ENCODE peak calls at places on chromosomes 5 and 9, in nine cellular contexts. V is HL-60, A is K562, S is A549, G is SK-N-SH, F is Panc1, L is GM23338, I is HepG2, X is GM12878. Q is an unnamed sample.

GRCh38 chr5:83589786-83590185 is 118.2 kb downstream of the VCAN start:
- DNase-seq in V (no peak), A (no peak), S (no peak), G (no peak), F (no peak), L (no peak), I (no peak), X (no peak), Q (no peak)

GRCh38 chr5:61342066-61342465 is 10.0 kb downstream of the ZSWIM6 start:
- DNase-seq in V (no peak), A (no peak), S (peak; percentile 58), G (no peak), F (no peak), L (no peak), I (no peak), X (no peak), Q (no peak)

GRCh38 chr5:126438267-126438666 is 15.1 kb downstream of the GRAMD2B start:
- DNase-seq in V (no peak), A (no peak), S (no peak), G (no peak), F (no peak), L (no peak), I (no peak), X (no peak), Q (no peak)

GRCh38 chr5:106189121-106189809 is 1481.5 kb downstream of the EFNA5 start:
- DNase-seq in V (no peak), A (no peak), S (no peak), G (no peak), F (no peak), L (no peak), I (no peak), X (no peak), Q (no peak)

GRCh38 chr9:123422593-123422992 is 66.6 kb downstream of the CRB2 start:
- DNase-seq in V (no peak), A (no peak), S (no peak), G (no peak), F (no peak), L (no peak), I (no peak), X (no peak), Q (no peak)

GRCh38 chr9:121651295-121652036 is at the start of gene DAB2IP:
- DNase-seq in V (no peak), A (peak; percentile 48), S (no peak), G (peak; percentile 93), F (no peak), L (peak; percentile 80), I (no peak), X (no peak), Q (no peak)

GRCh38 chr9:125646222-125647100 is 60.5 kb downstream of the MAPKAP1 start:
- DNase-seq in V (no peak), A (no peak), S (no peak), G (peak; percentile 45), F (no peak), L (no peak), I (no peak), X (no peak), Q (no peak)

GRCh38 chr5:160534125-160534524 is 112.5 kb downstream of the PTTG1 start:
- DNase-seq in V (no peak), A (no peak), S (no peak), G (no peak), F (no peak), L (no peak), I (no peak), X (no peak), Q (no peak)

GRCh38 chr9:3922846-3923245 is 377.0 kb downstream of the GLIS3 start:
- DNase-seq in V (no peak), A (no peak), S (no peak), G (no peak), F (no peak), L (no peak), I (no peak), X (no peak), Q (no peak)

GRCh38 chr5:132766020-132766805 is 10.8 kb downstream of the SEPTIN8 start:
- DNase-seq in V (no peak), A (no peak), S (no peak), G (no peak), F (no peak), L (no peak), I (no peak), X (no peak), Q (no peak)

GRCh38 chr9:29311221-29311620 is 1737.9 kb upstream of the C9orf72 start:
- DNase-seq in V (no peak), A (no peak), S (peak; percentile 30), G (no peak), F (no peak), L (no peak), I (no peak), X (no peak), Q (no peak)

GRCh38 chr9:125886365-125886764 is 139.2 kb downstream of the PBX3 start:
- DNase-seq in V (no peak), A (no peak), S (no peak), G (no peak), F (no peak), L (no peak), I (no peak), X (no peak), Q (no peak)

GRCh38 chr9:89797970-89798369 is 193.2 kb downstream of the GADD45G start:
- DNase-seq in V (no peak), A (no peak), S (no peak), G (peak; percentile 46), F (no peak), L (no peak), I (no peak), X (no peak), Q (no peak)

GRCh38 chr5:30287890-30288289 is 905.6 kb upstream of the CDH6 start:
- DNase-seq in V (no peak), A (no peak), S (no peak), G (no peak), F (no peak), L (no peak), I (no peak), X (no peak), Q (no peak)

GRCh38 chr9:124392855-124393460 is 22.3 kb downstream of the PSMB7 start:
- DNase-seq in V (no peak), A (peak; percentile 49), S (peak; percentile 87), G (peak; percentile 77), F (peak; percentile 95), L (peak; percentile 74), I (no peak), X (no peak), Q (peak; percentile 39)

DNA sequence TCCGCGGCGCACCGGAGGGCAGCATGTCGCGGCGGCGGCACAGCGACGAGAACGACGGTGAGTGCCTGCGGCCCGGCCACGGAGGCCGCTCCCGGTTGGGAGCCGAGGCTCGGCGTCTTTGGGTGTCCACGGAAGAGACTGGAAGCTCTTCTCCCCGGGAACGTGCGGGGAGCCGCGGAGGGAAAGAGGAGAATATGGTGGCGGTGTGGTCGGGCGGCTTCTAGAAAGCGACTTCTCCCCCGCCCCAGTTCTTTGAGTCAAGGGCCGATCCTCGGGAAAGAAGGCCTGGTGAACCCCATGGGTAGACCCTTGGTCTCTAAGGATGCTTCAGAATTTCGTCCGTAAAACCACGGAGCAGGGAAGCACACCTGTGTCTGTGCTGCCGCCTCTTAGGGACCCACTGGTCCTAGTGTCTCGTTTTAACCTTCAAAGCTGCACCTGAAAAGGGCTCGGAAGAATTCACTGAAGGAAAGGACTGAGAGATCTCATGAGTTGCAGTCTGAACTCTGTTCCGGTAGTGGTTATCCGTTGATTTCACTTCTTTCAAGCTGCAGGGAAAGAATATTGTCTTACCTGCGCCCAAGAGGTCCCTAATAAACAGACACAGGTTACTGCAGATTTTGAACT is 351 bp downstream of the NCBP1 start:
- DNase-seq in V (no peak), A (no peak), S (no peak), G (no peak), F (no peak), L (peak; percentile 31), I (peak; percentile 3), X (no peak), Q (no peak)
- TF ChIP-seq REST in V (no peak), A (no peak), S (no peak), G (no peak), F (no peak), L (no peak), I (no peak), X (no peak), Q (no peak)

GRCh38 chr9:92747459-92748232 is 17.0 kb downstream of the BICD2 start:
- DNase-seq in V (no peak), A (no peak), S (no peak), G (no peak), F (no peak), L (no peak), I (no peak), X (no peak), Q (no peak)
- TF ChIP-seq REST in V (no peak), A (no peak), S (no peak), G (no peak), F (no peak), L (no peak), I (no peak), X (no peak), Q (no peak)

DNA sequence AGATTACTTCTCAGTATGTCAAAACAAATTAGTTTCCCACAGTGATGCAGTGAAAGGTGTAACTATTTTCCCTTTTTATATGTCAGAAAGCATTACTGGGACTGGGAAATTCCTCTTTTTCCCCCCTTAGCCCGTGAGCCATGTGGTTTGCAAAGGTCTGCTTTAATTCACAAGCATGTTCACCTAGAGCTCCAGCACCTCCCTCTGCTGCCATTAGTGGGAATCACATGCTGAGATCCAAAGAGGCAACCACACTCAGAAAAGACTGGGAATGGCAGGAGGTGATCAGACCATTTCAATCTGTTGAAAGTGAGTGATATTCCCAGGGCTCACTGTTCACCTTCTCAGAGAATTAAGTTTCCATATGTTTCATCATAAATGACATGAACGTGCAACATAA is 703.7 kb upstream of the WWC1 start:
- DNase-seq in V (no peak), A (no peak), S (peak; percentile 56), G (peak; percentile 48), F (no peak), L (peak; percentile 84), I (peak; percentile 11), X (no peak), Q (peak; percentile 8)
- TF ChIP-seq REST in V (no peak), A (no peak), S (no peak), G (no peak), F (no peak), L (no peak), I (no peak), X (no peak), Q (no peak)

GRCh38 chr9:78017294-78017693 is 14.3 kb downstream of the GNAQ start:
- DNase-seq in V (no peak), A (no peak), S (no peak), G (no peak), F (no peak), L (no peak), I (no peak), X (no peak), Q (no peak)

GRCh38 chr9:78025186-78025585 is 6.4 kb downstream of the GNAQ start:
- DNase-seq in V (no peak), A (no peak), S (no peak), G (no peak), F (no peak), L (no peak), I (no peak), X (no peak), Q (no peak)

GRCh38 chr9:78023003-78023741 is 8.4 kb downstream of the GNAQ start:
- DNase-seq in V (peak; percentile 90), A (no peak), S (peak; percentile 53), G (no peak), F (no peak), L (peak; percentile 22), I (peak; percentile 64), X (no peak), Q (no peak)

GRCh38 chr9:78026416-78026815 is 5.2 kb downstream of the GNAQ start:
- DNase-seq in V (no peak), A (no peak), S (no peak), G (no peak), F (no peak), L (no peak), I (no peak), X (no peak), Q (no peak)

GRCh38 chr9:78021692-78022091 is 9.9 kb downstream of the GNAQ start:
- DNase-seq in V (no peak), A (no peak), S (no peak), G (no peak), F (no peak), L (peak; percentile 41), I (no peak), X (no peak), Q (no peak)
- TF ChIP-seq REST in V (no peak), A (no peak), S (no peak), G (no peak), F (no peak), L (no peak), I (no peak), X (no peak), Q (no peak)